ENCODE peak calls at places on chromosomes 4 and X, in ten cellular contexts. V is K562; Q is GM20000; Z is activated T-cell treated with anti-CD3 and anti-CD28 coated beads, Interleukin-2, amount 50 U/mL, for 24 hours; G is aorta; O is hepatocyte; N is T-helper 2 cell; A is neural crest cell; H is EL; C is stimulated activated CD8-positive, alpha-beta memory T cell treated with anti-CD3 and anti-CD28 coated beads, Interleukin-15, amount 100 ng/mL, for 24 hours. Y is an unnamed sample.

GRCh38 chrX:118723376-118723775 is 4.0 kb upstream of the IL13RA1 start:
- DNase-seq in V (no peak), Q (no peak), Z (no peak), G (no peak), O (no peak), N (no peak), A (no peak), H (no peak), C (no peak), Y (no peak)

GRCh38 chr4:1882850-1883271 is 11.7 kb downstream of the NSD2 start:
- DNase-seq in V (peak; percentile 87), Q (no peak), Z (no peak), G (no peak), O (no peak), N (no peak), A (no peak), H (no peak), C (no peak), Y (no peak)

GRCh38 chrX:39440734-39441305 is 639.6 kb downstream of the MID1IP1 start:
- DNase-seq in V (no peak), Q (no peak), Z (no peak), G (no peak), O (no peak), N (no peak), A (no peak), H (no peak), C (no peak), Y (no peak)

GRCh38 chr4:13980317-13980716 is 352.8 kb upstream of the BOD1L1 start:
- DNase-seq in V (no peak), Q (no peak), Z (no peak), G (no peak), O (peak; percentile 27), N (no peak), A (no peak), H (peak; percentile 92), C (no peak), Y (no peak)

GRCh38 chrX:21153503-21153902 is 220.7 kb upstream of the CNKSR2 start:
- DNase-seq in V (no peak), Q (no peak), Z (no peak), G (no peak), O (peak; percentile 6), N (no peak), A (peak; percentile 2), H (peak; percentile 50), C (no peak), Y (peak; percentile 10)

GRCh38 chr4:11301075-11301660 is 127.5 kb downstream of the HS3ST1 start:
- DNase-seq in V (no peak), Q (no peak), Z (no peak), G (no peak), O (peak; percentile 5), N (no peak), A (no peak), H (no peak), C (no peak), Y (no peak)

GRCh38 chr4:163540977-163541376 is 46.5 kb downstream of the TMA16 start:
- DNase-seq in V (no peak), Q (no peak), Z (no peak), G (no peak), O (no peak), N (no peak), A (no peak), H (peak; percentile 90), C (no peak), Y (no peak)

GRCh38 chrX:46979340-46979739 is 67.1 kb downstream of the JADE3 start:
- DNase-seq in V (no peak), Q (no peak), Z (no peak), G (no peak), O (no peak), N (no peak), A (no peak), H (peak; percentile 72), C (no peak), Y (peak; percentile 11)

GRCh38 chr4:1250527-1250812 is 1.5 kb upstream of the CTBP1 start:
- DNase-seq in V (peak; percentile 9), Q (no peak), Z (no peak), G (peak; percentile 73), O (no peak), N (no peak), A (no peak), H (no peak), C (no peak), Y (no peak)

GRCh38 chrX:100600340-100600739 is 15.6 kb downstream of the TNMD start:
- DNase-seq in V (no peak), Q (no peak), Z (no peak), G (no peak), O (no peak), N (no peak), A (no peak), H (no peak), C (no peak), Y (no peak)

GRCh38 chrX:63503541-63503940 is 152.4 kb upstream of the SPIN4 start:
- DNase-seq in V (no peak), Q (no peak), Z (no peak), G (no peak), O (no peak), N (no peak), A (no peak), H (peak; percentile 59), C (no peak), Y (no peak)

GRCh38 chrX:49155900-49156837 is 6.4 kb upstream of the MAGIX start:
- DNase-seq in V (peak; percentile 92), Q (peak; percentile 87), Z (peak; percentile 88), G (peak; percentile 96), O (peak; percentile 91), N (peak; percentile 70), A (peak; percentile 62), H (peak; percentile 88), C (peak; percentile 62), Y (peak; percentile 95)

GRCh38 chrX:64191281-64192010 is 14.1 kb downstream of the AMER1 start:
- DNase-seq in V (no peak), Q (no peak), Z (no peak), G (no peak), O (no peak), N (no peak), A (no peak), H (no peak), C (no peak), Y (no peak)